ENCODE peak calls at places on chromosomes 16 and 17, in seven cellular contexts. One of them, this sample, is unnamed.

GRCh38 chr17:64180089-64180488 is 50.1 kb upstream of the ERN1 start:
- DNase-seq in adrenal gland: no peak
- DNase-seq in fibroblast of lung: no peak
- DNase-seq in HCT116: no peak
- DNase-seq in lung: no peak
- DNase-seq in PC-3: no peak
- DNase-seq in dorsolateral prefrontal cortex: no peak
- DNase-seq in this sample: no peak

GRCh38 chr16:84840687-84841627 is 21.2 kb downstream of the CRISPLD2 start:
- DNase-seq in adrenal gland: no peak
- DNase-seq in fibroblast of lung: no peak
- DNase-seq in HCT116: no peak
- DNase-seq in lung: no peak
- DNase-seq in PC-3: no peak
- DNase-seq in dorsolateral prefrontal cortex: no peak
- DNase-seq in this sample: no peak

GRCh38 chr17:4559851-4560820 is at the start of gene GGT6:
- DNase-seq in adrenal gland: no peak
- DNase-seq in fibroblast of lung: no peak
- DNase-seq in HCT116: no peak
- DNase-seq in lung: peak
- DNase-seq in PC-3: no peak
- DNase-seq in dorsolateral prefrontal cortex: no peak
- DNase-seq in this sample: no peak

GRCh38 chr16:49817754-49818507 is 38.0 kb downstream of the ZNF423 start:
- DNase-seq in adrenal gland: no peak
- DNase-seq in fibroblast of lung: no peak
- DNase-seq in HCT116: no peak
- DNase-seq in lung: no peak
- DNase-seq in PC-3: no peak
- DNase-seq in dorsolateral prefrontal cortex: no peak
- DNase-seq in this sample: no peak

GRCh38 chr16:84940670-84941551 is 70.4 kb downstream of the ZDHHC7 start:
- DNase-seq in adrenal gland: no peak
- DNase-seq in fibroblast of lung: no peak
- DNase-seq in HCT116: no peak
- DNase-seq in lung: no peak
- DNase-seq in PC-3: no peak
- DNase-seq in dorsolateral prefrontal cortex: no peak
- DNase-seq in this sample: no peak

GRCh38 chr17:7832431-7832830 is 1.6 kb upstream of the KDM6B start:
- DNase-seq in adrenal gland: no peak
- DNase-seq in fibroblast of lung: no peak
- DNase-seq in HCT116: no peak
- DNase-seq in lung: no peak
- DNase-seq in PC-3: no peak
- DNase-seq in dorsolateral prefrontal cortex: no peak
- DNase-seq in this sample: no peak

GRCh38 chr16:68529608-68529930 is 9.5 kb upstream of the ZFP90 start:
- DNase-seq in adrenal gland: no peak
- DNase-seq in fibroblast of lung: no peak
- DNase-seq in HCT116: no peak
- DNase-seq in lung: no peak
- DNase-seq in PC-3: no peak
- DNase-seq in dorsolateral prefrontal cortex: no peak
- DNase-seq in this sample: no peak

GRCh38 chr16:17515421-17516210 is 44.9 kb upstream of the XYLT1 start:
- DNase-seq in adrenal gland: no peak
- DNase-seq in fibroblast of lung: peak
- DNase-seq in HCT116: no peak
- DNase-seq in lung: no peak
- DNase-seq in PC-3: no peak
- DNase-seq in dorsolateral prefrontal cortex: no peak
- DNase-seq in this sample: no peak

GRCh38 chr17:74749262-74750038 is 1.0 kb downstream of the NHERF1 start:
- DNase-seq in adrenal gland: peak
- DNase-seq in fibroblast of lung: peak
- DNase-seq in HCT116: no peak
- DNase-seq in lung: no peak
- DNase-seq in PC-3: peak
- DNase-seq in dorsolateral prefrontal cortex: no peak
- DNase-seq in this sample: no peak

GRCh38 chr16:48561960-48562393 is 48.0 kb downstream of the N4BP1 start:
- DNase-seq in adrenal gland: no peak
- DNase-seq in fibroblast of lung: peak
- DNase-seq in HCT116: no peak
- DNase-seq in lung: no peak
- DNase-seq in PC-3: no peak
- DNase-seq in dorsolateral prefrontal cortex: no peak
- DNase-seq in this sample: no peak

GRCh38 chr16:8762254-8762653 is 35.2 kb downstream of the TMEM186 start:
- DNase-seq in adrenal gland: no peak
- DNase-seq in fibroblast of lung: no peak
- DNase-seq in HCT116: no peak
- DNase-seq in lung: no peak
- DNase-seq in PC-3: no peak
- DNase-seq in dorsolateral prefrontal cortex: no peak
- DNase-seq in this sample: no peak

GRCh38 chr17:79850571-79851460 is 11.6 kb upstream of the CBX4 start:
- DNase-seq in adrenal gland: no peak
- DNase-seq in fibroblast of lung: peak
- DNase-seq in HCT116: peak
- DNase-seq in lung: no peak
- DNase-seq in PC-3: peak
- DNase-seq in dorsolateral prefrontal cortex: no peak
- DNase-seq in this sample: no peak

DNA sequence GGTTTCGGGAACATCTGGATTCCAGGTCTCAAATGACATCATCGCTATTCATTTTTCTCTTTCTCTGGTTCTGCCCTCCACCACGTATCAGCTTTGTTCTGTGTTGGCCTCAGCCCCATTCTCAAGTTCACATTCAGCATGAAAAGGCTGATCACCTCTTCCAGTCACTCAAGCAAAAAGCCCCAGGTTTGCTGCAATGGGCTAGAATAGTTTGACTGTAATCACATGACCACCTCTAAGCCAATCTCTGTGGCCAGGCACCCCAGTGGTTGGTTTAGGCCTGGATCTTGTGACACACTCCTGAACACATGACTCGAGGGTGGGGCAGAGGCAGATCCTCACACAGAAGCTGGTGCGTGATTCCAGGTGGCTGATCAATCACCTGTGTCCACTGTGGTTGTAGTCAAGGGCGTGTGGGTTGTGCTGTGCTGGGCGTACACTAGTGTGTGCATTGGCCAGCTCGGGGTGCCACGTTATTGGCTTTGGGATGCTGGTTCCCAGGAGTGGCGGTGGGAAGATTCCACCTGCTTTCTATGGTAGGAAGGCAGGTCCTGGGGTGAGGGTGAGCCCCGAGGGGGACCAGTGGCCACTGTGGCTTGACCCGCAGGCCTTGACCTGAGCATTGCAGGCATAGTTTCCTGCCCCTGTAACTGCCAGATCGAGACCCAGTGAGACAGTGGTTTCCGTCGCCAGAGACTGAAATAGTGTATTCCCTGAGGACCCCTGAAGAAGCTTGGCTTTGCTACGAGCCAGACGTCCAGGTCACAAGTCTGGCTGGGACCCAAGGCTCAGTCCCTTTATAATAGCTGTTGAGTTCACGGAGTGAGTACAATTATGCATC is 12.0 kb downstream of the EEF2K start:
- DNase-seq in adrenal gland: no peak
- DNase-seq in fibroblast of lung: no peak
- DNase-seq in HCT116: no peak
- DNase-seq in lung: no peak
- DNase-seq in PC-3: no peak
- DNase-seq in dorsolateral prefrontal cortex: no peak
- DNase-seq in this sample: peak
- H3K4me3 ChIP-seq in adrenal gland: no peak
- H3K4me3 ChIP-seq in fibroblast of lung: no peak
- H3K4me3 ChIP-seq in HCT116: no peak
- H3K4me3 ChIP-seq in lung: no peak
- H3K4me3 ChIP-seq in PC-3: no peak
- H3K4me3 ChIP-seq in dorsolateral prefrontal cortex: no peak
- H3K4me3 ChIP-seq in this sample: no peak

DNA sequence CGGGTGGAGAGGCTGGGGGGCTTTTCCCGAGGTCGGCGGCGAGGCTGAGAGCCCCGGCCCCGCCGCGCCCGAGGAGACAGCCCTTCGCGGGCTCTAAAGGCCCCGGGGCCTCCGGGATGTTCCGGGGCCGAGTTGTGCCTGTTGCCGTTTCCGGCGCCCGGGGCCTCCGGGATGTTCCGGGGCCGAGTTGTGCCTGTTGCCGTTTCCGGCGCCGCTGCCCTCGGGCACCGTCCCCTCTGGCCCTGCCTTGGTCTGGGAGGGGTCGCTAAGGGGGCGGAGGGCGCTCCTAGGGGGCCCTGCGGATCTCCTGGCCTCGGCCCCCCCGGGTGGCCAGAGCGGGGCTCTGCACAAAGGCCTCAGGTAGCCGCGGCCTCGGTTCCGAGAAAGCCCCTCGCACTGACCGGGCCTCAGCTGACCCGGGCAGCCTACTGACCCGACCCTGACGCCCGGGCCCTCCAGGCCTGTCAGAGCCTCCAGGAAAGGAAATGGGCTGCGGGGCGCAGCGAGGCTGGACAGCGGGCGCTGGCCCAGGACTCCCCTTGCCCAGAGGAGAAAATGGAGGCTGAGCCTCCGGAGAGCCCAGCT is 24.2 kb downstream of the ACTG1 start:
- DNase-seq in adrenal gland: no peak
- DNase-seq in fibroblast of lung: no peak
- DNase-seq in HCT116: no peak
- DNase-seq in lung: no peak
- DNase-seq in PC-3: no peak
- DNase-seq in dorsolateral prefrontal cortex: no peak
- DNase-seq in this sample: no peak
- H3K4me3 ChIP-seq in adrenal gland: peak
- H3K4me3 ChIP-seq in fibroblast of lung: peak
- H3K4me3 ChIP-seq in HCT116: peak
- H3K4me3 ChIP-seq in lung: peak
- H3K4me3 ChIP-seq in PC-3: peak
- H3K4me3 ChIP-seq in dorsolateral prefrontal cortex: peak
- H3K4me3 ChIP-seq in this sample: peak

GRCh38 chr16:53090591-53091507 is 36.1 kb downstream of the CHD9 start:
- DNase-seq in adrenal gland: peak
- DNase-seq in fibroblast of lung: peak
- DNase-seq in HCT116: no peak
- DNase-seq in lung: peak
- DNase-seq in PC-3: no peak
- DNase-seq in dorsolateral prefrontal cortex: peak
- DNase-seq in this sample: peak
- H3K4me3 ChIP-seq in adrenal gland: no peak
- H3K4me3 ChIP-seq in fibroblast of lung: peak
- H3K4me3 ChIP-seq in HCT116: no peak
- H3K4me3 ChIP-seq in lung: no peak
- H3K4me3 ChIP-seq in PC-3: no peak
- H3K4me3 ChIP-seq in dorsolateral prefrontal cortex: no peak
- H3K4me3 ChIP-seq in this sample: no peak

GRCh38 chr16:87314990-87315420 is 2.2 kb downstream of the C16orf95 start:
- DNase-seq in adrenal gland: no peak
- DNase-seq in fibroblast of lung: no peak
- DNase-seq in HCT116: no peak
- DNase-seq in lung: no peak
- DNase-seq in PC-3: no peak
- DNase-seq in dorsolateral prefrontal cortex: no peak
- DNase-seq in this sample: no peak
- H3K4me3 ChIP-seq in adrenal gland: no peak
- H3K4me3 ChIP-seq in fibroblast of lung: no peak
- H3K4me3 ChIP-seq in HCT116: no peak
- H3K4me3 ChIP-seq in lung: no peak
- H3K4me3 ChIP-seq in PC-3: no peak
- H3K4me3 ChIP-seq in dorsolateral prefrontal cortex: no peak
- H3K4me3 ChIP-seq in this sample: no peak

GRCh38 chr17:42018339-42018738 is 1.1 kb upstream of the DNAJC7 start:
- DNase-seq in adrenal gland: no peak
- DNase-seq in fibroblast of lung: no peak
- DNase-seq in HCT116: no peak
- DNase-seq in lung: no peak
- DNase-seq in PC-3: no peak
- DNase-seq in dorsolateral prefrontal cortex: no peak
- DNase-seq in this sample: no peak
- H3K4me3 ChIP-seq in adrenal gland: no peak
- H3K4me3 ChIP-seq in fibroblast of lung: peak
- H3K4me3 ChIP-seq in HCT116: peak
- H3K4me3 ChIP-seq in lung: no peak
- H3K4me3 ChIP-seq in PC-3: peak
- H3K4me3 ChIP-seq in dorsolateral prefrontal cortex: no peak
- H3K4me3 ChIP-seq in this sample: peak

DNA sequence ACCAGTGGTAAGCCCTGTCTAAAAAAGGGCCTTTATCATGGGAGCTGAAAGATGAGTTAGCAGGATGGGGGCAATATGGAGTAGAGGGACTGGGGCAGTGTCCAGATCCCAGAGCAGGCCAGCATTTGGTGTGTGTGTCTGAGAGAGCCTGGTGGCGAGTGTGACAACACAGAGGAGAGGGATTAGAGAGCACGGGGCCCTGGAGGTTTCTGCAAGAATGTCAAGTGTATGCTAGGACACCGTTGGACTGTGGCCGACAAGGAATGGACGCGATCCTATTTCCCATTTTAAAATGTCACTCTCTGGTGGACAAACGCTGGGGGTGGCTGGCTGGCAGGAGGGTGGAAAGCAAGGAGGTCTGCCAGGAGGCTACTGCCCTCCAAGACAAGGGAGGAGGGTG is 12.4 kb downstream of the TAC4 start:
- DNase-seq in adrenal gland: no peak
- DNase-seq in fibroblast of lung: no peak
- DNase-seq in HCT116: no peak
- DNase-seq in lung: peak
- DNase-seq in PC-3: no peak
- DNase-seq in dorsolateral prefrontal cortex: no peak
- DNase-seq in this sample: no peak
- H3K4me3 ChIP-seq in adrenal gland: no peak
- H3K4me3 ChIP-seq in fibroblast of lung: no peak
- H3K4me3 ChIP-seq in HCT116: no peak
- H3K4me3 ChIP-seq in lung: no peak
- H3K4me3 ChIP-seq in PC-3: no peak
- H3K4me3 ChIP-seq in dorsolateral prefrontal cortex: no peak
- H3K4me3 ChIP-seq in this sample: no peak